ENCODE peak calls at places on chromosomes 3 and 15, in six cellular contexts. One of them, this sample, is unnamed.

GRCh38 chr3:29065211-29065785 is 215.6 kb upstream of the RBMS3 start:
- DNase-seq in activated B cell treated with CpG ODN at 0.5 μM for 24 hours: no peak
- DNase-seq in KBM-7: no peak
- DNase-seq in activated gamma-delta T cell treated with Interleukin-2 at 50 U/mL for 16 hours: no peak
- DNase-seq in NCI-H345: peak
- DNase-seq in GM18507: no peak
- DNase-seq in this sample: peak

GRCh38 chr3:197002701-197003454 is 26.7 kb downstream of the MELTF start:
- DNase-seq in KBM-7: peak
- DNase-seq in activated B cell treated with CpG ODN at 0.5 μM for 24 hours: peak
- DNase-seq in GM18507: peak
- DNase-seq in activated gamma-delta T cell treated with Interleukin-2 at 50 U/mL for 16 hours: peak
- DNase-seq in NCI-H345: peak
- DNase-seq in this sample: peak

GRCh38 chr3:128537091-128537703 is 44.2 kb upstream of the GATA2 start:
- DNase-seq in activated B cell treated with CpG ODN at 0.5 μM for 24 hours: no peak
- DNase-seq in activated gamma-delta T cell treated with Interleukin-2 at 50 U/mL for 16 hours: no peak
- DNase-seq in GM18507: no peak
- DNase-seq in KBM-7: no peak
- DNase-seq in NCI-H345: no peak
- DNase-seq in this sample: no peak

GRCh38 chr3:128616516-128617269 is 33.9 kb downstream of the RPN1 start:
- DNase-seq in activated B cell treated with CpG ODN at 0.5 μM for 24 hours: no peak
- DNase-seq in activated gamma-delta T cell treated with Interleukin-2 at 50 U/mL for 16 hours: no peak
- DNase-seq in GM18507: no peak
- DNase-seq in NCI-H345: no peak
- DNase-seq in KBM-7: peak
- DNase-seq in this sample: no peak

GRCh38 chr15:66716668-66717025 is 14.6 kb downstream of the SMAD6 start:
- DNase-seq in activated gamma-delta T cell treated with Interleukin-2 at 50 U/mL for 16 hours: no peak
- DNase-seq in activated B cell treated with CpG ODN at 0.5 μM for 24 hours: no peak
- DNase-seq in NCI-H345: no peak
- DNase-seq in KBM-7: peak
- DNase-seq in GM18507: no peak
- DNase-seq in this sample: no peak

GRCh38 chr3:35183915-35184675 is 455.2 kb upstream of the ARPP21 start:
- DNase-seq in NCI-H345: no peak
- DNase-seq in activated B cell treated with CpG ODN at 0.5 μM for 24 hours: no peak
- DNase-seq in KBM-7: no peak
- DNase-seq in GM18507: no peak
- DNase-seq in activated gamma-delta T cell treated with Interleukin-2 at 50 U/mL for 16 hours: no peak
- DNase-seq in this sample: no peak

GRCh38 chr3:127065561-127066270 is 82.8 kb downstream of the PLXNA1 start:
- DNase-seq in NCI-H345: no peak
- DNase-seq in KBM-7: no peak
- DNase-seq in GM18507: no peak
- DNase-seq in activated gamma-delta T cell treated with Interleukin-2 at 50 U/mL for 16 hours: no peak
- DNase-seq in activated B cell treated with CpG ODN at 0.5 μM for 24 hours: no peak
- DNase-seq in this sample: no peak

GRCh38 chr15:33357845-33358244 is 47.1 kb downstream of the RYR3 start:
- DNase-seq in NCI-H345: no peak
- DNase-seq in activated B cell treated with CpG ODN at 0.5 μM for 24 hours: no peak
- DNase-seq in activated gamma-delta T cell treated with Interleukin-2 at 50 U/mL for 16 hours: no peak
- DNase-seq in KBM-7: no peak
- DNase-seq in GM18507: no peak
- DNase-seq in this sample: no peak

GRCh38 chr15:80494311-80494710 is 90.1 kb downstream of the ARNT2 start:
- DNase-seq in NCI-H345: no peak
- DNase-seq in activated B cell treated with CpG ODN at 0.5 μM for 24 hours: no peak
- DNase-seq in KBM-7: no peak
- DNase-seq in activated gamma-delta T cell treated with Interleukin-2 at 50 U/mL for 16 hours: no peak
- DNase-seq in GM18507: no peak
- DNase-seq in this sample: no peak

GRCh38 chr3:98018301-98018700 is 16.8 kb downstream of the GABRR3 start:
- DNase-seq in NCI-H345: no peak
- DNase-seq in activated gamma-delta T cell treated with Interleukin-2 at 50 U/mL for 16 hours: no peak
- DNase-seq in activated B cell treated with CpG ODN at 0.5 μM for 24 hours: no peak
- DNase-seq in GM18507: no peak
- DNase-seq in KBM-7: no peak
- DNase-seq in this sample: no peak

GRCh38 chr3:49465269-49466034 is 4.6 kb upstream of the DAG1 start:
- DNase-seq in GM18507: no peak
- DNase-seq in NCI-H345: no peak
- DNase-seq in activated B cell treated with CpG ODN at 0.5 μM for 24 hours: no peak
- DNase-seq in activated gamma-delta T cell treated with Interleukin-2 at 50 U/mL for 16 hours: no peak
- DNase-seq in KBM-7: no peak
- DNase-seq in this sample: peak

GRCh38 chr3:176514297-176514696 is 683.0 kb downstream of the TBL1XR1 start:
- DNase-seq in activated B cell treated with CpG ODN at 0.5 μM for 24 hours: no peak
- DNase-seq in activated gamma-delta T cell treated with Interleukin-2 at 50 U/mL for 16 hours: no peak
- DNase-seq in KBM-7: peak
- DNase-seq in GM18507: no peak
- DNase-seq in NCI-H345: no peak
- DNase-seq in this sample: no peak

GRCh38 chr3:184914628-184915027 is 102.7 kb downstream of the VPS8 start:
- DNase-seq in KBM-7: no peak
- DNase-seq in GM18507: no peak
- DNase-seq in NCI-H345: no peak
- DNase-seq in activated gamma-delta T cell treated with Interleukin-2 at 50 U/mL for 16 hours: no peak
- DNase-seq in activated B cell treated with CpG ODN at 0.5 μM for 24 hours: no peak
- DNase-seq in this sample: no peak

GRCh38 chr15:28952666-28953491 is 67.1 kb downstream of the APBA2 start:
- DNase-seq in GM18507: no peak
- DNase-seq in activated gamma-delta T cell treated with Interleukin-2 at 50 U/mL for 16 hours: no peak
- DNase-seq in KBM-7: no peak
- DNase-seq in activated B cell treated with CpG ODN at 0.5 μM for 24 hours: no peak
- DNase-seq in NCI-H345: no peak
- DNase-seq in this sample: no peak

GRCh38 chr3:127184870-127185216 is 8.1 kb upstream of the PRR23E start:
- DNase-seq in activated gamma-delta T cell treated with Interleukin-2 at 50 U/mL for 16 hours: no peak
- DNase-seq in NCI-H345: no peak
- DNase-seq in GM18507: no peak
- DNase-seq in activated B cell treated with CpG ODN at 0.5 μM for 24 hours: no peak
- DNase-seq in KBM-7: no peak
- DNase-seq in this sample: no peak

GRCh38 chr3:78690806-78691205 is 1077.0 kb downstream of the ROBO1 start:
- DNase-seq in NCI-H345: no peak
- DNase-seq in GM18507: no peak
- DNase-seq in activated B cell treated with CpG ODN at 0.5 μM for 24 hours: no peak
- DNase-seq in KBM-7: no peak
- DNase-seq in activated gamma-delta T cell treated with Interleukin-2 at 50 U/mL for 16 hours: no peak
- DNase-seq in this sample: no peak

GRCh38 chr3:176953106-176954080 is 243.9 kb downstream of the TBL1XR1 start:
- DNase-seq in NCI-H345: no peak
- DNase-seq in KBM-7: no peak
- DNase-seq in activated B cell treated with CpG ODN at 0.5 μM for 24 hours: no peak
- DNase-seq in GM18507: no peak
- DNase-seq in activated gamma-delta T cell treated with Interleukin-2 at 50 U/mL for 16 hours: no peak
- DNase-seq in this sample: no peak

GRCh38 chr15:101269479-101270223 is 7.6 kb downstream of the SELENOS start:
- DNase-seq in activated gamma-delta T cell treated with Interleukin-2 at 50 U/mL for 16 hours: no peak
- DNase-seq in activated B cell treated with CpG ODN at 0.5 μM for 24 hours: no peak
- DNase-seq in GM18507: no peak
- DNase-seq in KBM-7: no peak
- DNase-seq in NCI-H345: no peak
- DNase-seq in this sample: peak

GRCh38 chr3:57048052-57048671 is 12.3 kb upstream of the SPATA12 start:
- DNase-seq in activated B cell treated with CpG ODN at 0.5 μM for 24 hours: no peak
- DNase-seq in GM18507: no peak
- DNase-seq in KBM-7: peak
- DNase-seq in NCI-H345: peak
- DNase-seq in activated gamma-delta T cell treated with Interleukin-2 at 50 U/mL for 16 hours: no peak
- DNase-seq in this sample: no peak

GRCh38 chr3:157094751-157095480 is 65.0 kb downstream of the CCNL1 start:
- DNase-seq in KBM-7: no peak
- DNase-seq in activated gamma-delta T cell treated with Interleukin-2 at 50 U/mL for 16 hours: no peak
- DNase-seq in activated B cell treated with CpG ODN at 0.5 μM for 24 hours: no peak
- DNase-seq in GM18507: no peak
- DNase-seq in NCI-H345: no peak
- DNase-seq in this sample: no peak

GRCh38 chr3:102161362-102162006 is 273.3 kb upstream of the ZPLD1 start:
- DNase-seq in GM18507: no peak
- DNase-seq in KBM-7: no peak
- DNase-seq in NCI-H345: no peak
- DNase-seq in activated B cell treated with CpG ODN at 0.5 μM for 24 hours: no peak
- DNase-seq in activated gamma-delta T cell treated with Interleukin-2 at 50 U/mL for 16 hours: no peak
- DNase-seq in this sample: no peak

GRCh38 chr3:127967296-127967695 is 52.3 kb downstream of the KBTBD12 start:
- DNase-seq in GM18507: no peak
- DNase-seq in activated B cell treated with CpG ODN at 0.5 μM for 24 hours: no peak
- DNase-seq in activated gamma-delta T cell treated with Interleukin-2 at 50 U/mL for 16 hours: no peak
- DNase-seq in KBM-7: no peak
- DNase-seq in NCI-H345: no peak
- DNase-seq in this sample: no peak

GRCh38 chr3:184583345-184584000 is 21.9 kb downstream of the EPHB3 start:
- DNase-seq in NCI-H345: peak
- DNase-seq in activated gamma-delta T cell treated with Interleukin-2 at 50 U/mL for 16 hours: no peak
- DNase-seq in activated B cell treated with CpG ODN at 0.5 μM for 24 hours: no peak
- DNase-seq in KBM-7: no peak
- DNase-seq in GM18507: no peak
- DNase-seq in this sample: peak

GRCh38 chr15:98801234-98801561 is 152.9 kb downstream of the IGF1R start:
- DNase-seq in GM18507: no peak
- DNase-seq in activated B cell treated with CpG ODN at 0.5 μM for 24 hours: no peak
- DNase-seq in KBM-7: no peak
- DNase-seq in NCI-H345: peak
- DNase-seq in activated gamma-delta T cell treated with Interleukin-2 at 50 U/mL for 16 hours: peak
- DNase-seq in this sample: peak

GRCh38 chr15:34588046-34588674 is 4.7 kb upstream of the GOLGA8B start:
- DNase-seq in activated B cell treated with CpG ODN at 0.5 μM for 24 hours: no peak
- DNase-seq in NCI-H345: peak
- DNase-seq in KBM-7: peak
- DNase-seq in activated gamma-delta T cell treated with Interleukin-2 at 50 U/mL for 16 hours: peak
- DNase-seq in GM18507: no peak
- DNase-seq in this sample: peak

GRCh38 chr3:58660998-58661397 is 5.6 kb downstream of the FAM3D start:
- DNase-seq in activated gamma-delta T cell treated with Interleukin-2 at 50 U/mL for 16 hours: no peak
- DNase-seq in GM18507: no peak
- DNase-seq in activated B cell treated with CpG ODN at 0.5 μM for 24 hours: no peak
- DNase-seq in NCI-H345: no peak
- DNase-seq in KBM-7: no peak
- DNase-seq in this sample: no peak